ENCODE peak calls at places on chromosomes 16 and 17, in six cellular contexts. One of them, this sample, is unnamed.

GRCh38 chr16:3597676-3598075 is 13.7 kb downstream of the SLX4 start:
- DNase-seq in HEK293T: no peak
- DNase-seq in NCI-H1436: no peak
- DNase-seq in NCI-H510A treated with DMSO at 0.1 percent for 48 hours: no peak
- DNase-seq in NCI-H1417: no peak
- DNase-seq in stimulated activated CD4-positive, alpha-beta T cell treated with anti-CD3 and anti-CD28 coated beads, Interleukin-1b, Interleukin-23, amount 100 ng/mL, for 4 hours: no peak
- DNase-seq in this sample: no peak

GRCh38 chr16:21599994-21600773 is 807 bp downstream of the METTL9 start:
- DNase-seq in NCI-H510A treated with DMSO at 0.1 percent for 48 hours: peak; percentile 74
- DNase-seq in NCI-H1436: no peak
- DNase-seq in stimulated activated CD4-positive, alpha-beta T cell treated with anti-CD3 and anti-CD28 coated beads, Interleukin-1b, Interleukin-23, amount 100 ng/mL, for 4 hours: no peak
- DNase-seq in NCI-H1417: peak; percentile 65
- DNase-seq in HEK293T: peak; percentile 54
- DNase-seq in this sample: peak; percentile 11

GRCh38 chr16:87190288-87191240 is 126.6 kb downstream of the C16orf95 start:
- DNase-seq in HEK293T: no peak
- DNase-seq in NCI-H510A treated with DMSO at 0.1 percent for 48 hours: no peak
- DNase-seq in NCI-H1436: no peak
- DNase-seq in stimulated activated CD4-positive, alpha-beta T cell treated with anti-CD3 and anti-CD28 coated beads, Interleukin-1b, Interleukin-23, amount 100 ng/mL, for 4 hours: no peak
- DNase-seq in NCI-H1417: no peak
- DNase-seq in this sample: no peak

GRCh38 chr17:77174928-77175720 is 34.4 kb downstream of the SEC14L1 start:
- DNase-seq in stimulated activated CD4-positive, alpha-beta T cell treated with anti-CD3 and anti-CD28 coated beads, Interleukin-1b, Interleukin-23, amount 100 ng/mL, for 4 hours: no peak
- DNase-seq in NCI-H1417: peak; percentile 42
- DNase-seq in NCI-H1436: no peak
- DNase-seq in NCI-H510A treated with DMSO at 0.1 percent for 48 hours: no peak
- DNase-seq in HEK293T: no peak
- DNase-seq in this sample: no peak

GRCh38 chr16:66604376-66605176 is at the start of gene CMTM3:
- DNase-seq in NCI-H510A treated with DMSO at 0.1 percent for 48 hours: peak; percentile 36
- DNase-seq in NCI-H1417: peak; percentile 77
- DNase-seq in stimulated activated CD4-positive, alpha-beta T cell treated with anti-CD3 and anti-CD28 coated beads, Interleukin-1b, Interleukin-23, amount 100 ng/mL, for 4 hours: peak; percentile 73
- DNase-seq in NCI-H1436: peak; percentile 59
- DNase-seq in HEK293T: peak; percentile 82
- DNase-seq in this sample: peak; percentile 58

GRCh38 chr17:66302761-66303626 is 581 bp downstream of the PRKCA start:
- DNase-seq in NCI-H1436: peak; percentile 35
- DNase-seq in HEK293T: peak; percentile 37
- DNase-seq in NCI-H1417: peak; percentile 70
- DNase-seq in stimulated activated CD4-positive, alpha-beta T cell treated with anti-CD3 and anti-CD28 coated beads, Interleukin-1b, Interleukin-23, amount 100 ng/mL, for 4 hours: peak; percentile 32
- DNase-seq in NCI-H510A treated with DMSO at 0.1 percent for 48 hours: peak; percentile 20
- DNase-seq in this sample: peak; percentile 36

GRCh38 chr17:66523378-66524174 is 221.2 kb downstream of the PRKCA start:
- DNase-seq in NCI-H1417: no peak
- DNase-seq in HEK293T: no peak
- DNase-seq in stimulated activated CD4-positive, alpha-beta T cell treated with anti-CD3 and anti-CD28 coated beads, Interleukin-1b, Interleukin-23, amount 100 ng/mL, for 4 hours: no peak
- DNase-seq in NCI-H1436: no peak
- DNase-seq in NCI-H510A treated with DMSO at 0.1 percent for 48 hours: no peak
- DNase-seq in this sample: no peak

GRCh38 chr17:19361326-19361725 is 1.2 kb downstream of the B9D1 start:
- DNase-seq in stimulated activated CD4-positive, alpha-beta T cell treated with anti-CD3 and anti-CD28 coated beads, Interleukin-1b, Interleukin-23, amount 100 ng/mL, for 4 hours: no peak
- DNase-seq in NCI-H1436: no peak
- DNase-seq in NCI-H510A treated with DMSO at 0.1 percent for 48 hours: no peak
- DNase-seq in NCI-H1417: no peak
- DNase-seq in HEK293T: no peak
- DNase-seq in this sample: no peak

GRCh38 chr16:57115504-57116182 is 23.3 kb downstream of the CPNE2 start:
- DNase-seq in NCI-H1417: peak; percentile 96
- DNase-seq in stimulated activated CD4-positive, alpha-beta T cell treated with anti-CD3 and anti-CD28 coated beads, Interleukin-1b, Interleukin-23, amount 100 ng/mL, for 4 hours: no peak
- DNase-seq in HEK293T: no peak
- DNase-seq in NCI-H510A treated with DMSO at 0.1 percent for 48 hours: no peak
- DNase-seq in NCI-H1436: peak; percentile 87
- DNase-seq in this sample: no peak

GRCh38 chr16:49617710-49618330 is 238.1 kb downstream of the ZNF423 start:
- DNase-seq in NCI-H1417: no peak
- DNase-seq in HEK293T: no peak
- DNase-seq in stimulated activated CD4-positive, alpha-beta T cell treated with anti-CD3 and anti-CD28 coated beads, Interleukin-1b, Interleukin-23, amount 100 ng/mL, for 4 hours: no peak
- DNase-seq in NCI-H510A treated with DMSO at 0.1 percent for 48 hours: no peak
- DNase-seq in NCI-H1436: no peak
- DNase-seq in this sample: no peak

GRCh38 chr17:10127819-10128375 is 70.5 kb downstream of the GAS7 start:
- DNase-seq in NCI-H510A treated with DMSO at 0.1 percent for 48 hours: no peak
- DNase-seq in stimulated activated CD4-positive, alpha-beta T cell treated with anti-CD3 and anti-CD28 coated beads, Interleukin-1b, Interleukin-23, amount 100 ng/mL, for 4 hours: no peak
- DNase-seq in NCI-H1436: no peak
- DNase-seq in NCI-H1417: no peak
- DNase-seq in HEK293T: no peak
- DNase-seq in this sample: no peak

GRCh38 chr16:49348408-49349176 is 25.0 kb upstream of the C16orf78 start:
- DNase-seq in NCI-H1436: no peak
- DNase-seq in HEK293T: no peak
- DNase-seq in NCI-H1417: peak; percentile 18
- DNase-seq in stimulated activated CD4-positive, alpha-beta T cell treated with anti-CD3 and anti-CD28 coated beads, Interleukin-1b, Interleukin-23, amount 100 ng/mL, for 4 hours: no peak
- DNase-seq in NCI-H510A treated with DMSO at 0.1 percent for 48 hours: peak; percentile 26
- DNase-seq in this sample: no peak

GRCh38 chr17:32281011-32281451 is 15.4 kb downstream of the RHBDL3 start:
- DNase-seq in stimulated activated CD4-positive, alpha-beta T cell treated with anti-CD3 and anti-CD28 coated beads, Interleukin-1b, Interleukin-23, amount 100 ng/mL, for 4 hours: no peak
- DNase-seq in NCI-H1436: peak; percentile 94
- DNase-seq in HEK293T: no peak
- DNase-seq in NCI-H1417: peak; percentile 82
- DNase-seq in NCI-H510A treated with DMSO at 0.1 percent for 48 hours: no peak
- DNase-seq in this sample: no peak

GRCh38 chr17:31499771-31500554 is 108.5 kb downstream of the RAB11FIP4 start:
- DNase-seq in NCI-H1436: no peak
- DNase-seq in HEK293T: no peak
- DNase-seq in stimulated activated CD4-positive, alpha-beta T cell treated with anti-CD3 and anti-CD28 coated beads, Interleukin-1b, Interleukin-23, amount 100 ng/mL, for 4 hours: no peak
- DNase-seq in NCI-H510A treated with DMSO at 0.1 percent for 48 hours: no peak
- DNase-seq in NCI-H1417: no peak
- DNase-seq in this sample: no peak

This sample was measured in effector CD4-positive, alpha-beta T cell.